ENCODE peak calls at places on chromosomes 7 and 10, in nine cellular contexts. O, U, J, F, I, S, Q, B and N are unnamed samples.

GRCh38 chr7:99562832-99563231 is 4.4 kb downstream of the ZNF655 start:
- DNase-seq in O (peak; percentile 88), U (no peak), J (peak; percentile 99), F (peak; percentile 25), I (no peak), S (no peak), Q (no peak), B (peak; percentile 52), N (no peak)

GRCh38 chr10:102540023-102540422 is 36.3 kb downstream of the SUFU start:
- DNase-seq in O (no peak), U (no peak), J (peak; percentile 34), F (no peak), I (no peak), S (no peak), Q (no peak), B (peak; percentile 6), N (no peak)

GRCh38 chr10:71965623-71966022 is 1.4 kb downstream of the CHST3 start:
- DNase-seq in O (no peak), U (no peak), J (no peak), F (no peak), I (no peak), S (no peak), Q (no peak), B (no peak), N (no peak)

GRCh38 chr10:83045731-83046130 is 1093.6 kb upstream of the GHITM start:
- DNase-seq in O (no peak), U (no peak), J (no peak), F (no peak), I (no peak), S (no peak), Q (no peak), B (no peak), N (no peak)

GRCh38 chr7:3217166-3217565 is 83.9 kb upstream of the SDK1 start:
- DNase-seq in O (no peak), U (no peak), J (peak; percentile 34), F (no peak), I (no peak), S (no peak), Q (peak; percentile 82), B (no peak), N (no peak)

GRCh38 chr10:11878776-11879175 is 55.6 kb downstream of the PROSER2 start:
- DNase-seq in O (no peak), U (no peak), J (no peak), F (no peak), I (no peak), S (no peak), Q (peak; percentile 64), B (no peak), N (no peak)

GRCh38 chr7:91239171-91239604 is 25.0 kb upstream of the FZD1 start:
- DNase-seq in O (no peak), U (peak; percentile 35), J (peak; percentile 82), F (no peak), I (no peak), S (no peak), Q (no peak), B (no peak), N (no peak)

GRCh38 chr10:123724747-123725146 is 58.6 kb downstream of the GPR26 start:
- DNase-seq in O (no peak), U (no peak), J (no peak), F (no peak), I (no peak), S (no peak), Q (no peak), B (no peak), N (no peak)

GRCh38 chr10:119644994-119645393 is 6.2 kb upstream of the BAG3 start:
- DNase-seq in O (no peak), U (peak; percentile 37), J (no peak), F (no peak), I (no peak), S (no peak), Q (no peak), B (no peak), N (no peak)

GRCh38 chr7:95473276-95473985 is 12.3 kb upstream of the ASB4 start:
- DNase-seq in O (no peak), U (no peak), J (no peak), F (no peak), I (no peak), S (no peak), Q (no peak), B (no peak), N (no peak)

GRCh38 chr10:124524991-124525653 is 63.5 kb downstream of the LHPP start:
- DNase-seq in O (peak; percentile 29), U (no peak), J (no peak), F (peak; percentile 38), I (peak; percentile 64), S (peak; percentile 11), Q (peak; percentile 69), B (peak; percentile 1), N (peak; percentile 92)

GRCh38 chr7:112286294-112287086 is 80.0 kb downstream of the ZNF277 start:
- DNase-seq in O (no peak), U (no peak), J (no peak), F (no peak), I (no peak), S (no peak), Q (no peak), B (no peak), N (no peak)

GRCh38 chr10:27319752-27320561 is 79.4 kb upstream of the ACBD5 start:
- DNase-seq in O (peak; percentile 27), U (no peak), J (peak; percentile 69), F (peak; percentile 49), I (peak; percentile 83), S (peak; percentile 38), Q (peak; percentile 86), B (peak; percentile 40), N (no peak)

GRCh38 chr7:130273863-130274262 is 7.2 kb downstream of the CPA2 start:
- DNase-seq in O (no peak), U (no peak), J (peak; percentile 59), F (no peak), I (no peak), S (no peak), Q (no peak), B (no peak), N (no peak)

GRCh38 chr7:37782166-37782565 is 66.2 kb upstream of the NME8 start:
- DNase-seq in O (no peak), U (no peak), J (no peak), F (no peak), I (no peak), S (no peak), Q (peak; percentile 44), B (no peak), N (no peak)

GRCh38 chr7:36633377-36633776 is 90.9 kb downstream of the AOAH start:
- DNase-seq in O (no peak), U (no peak), J (no peak), F (no peak), I (no peak), S (peak; percentile 55), Q (no peak), B (no peak), N (no peak)

GRCh38 chr10:16904619-16905018 is 87.4 kb upstream of the RSU1 start:
- DNase-seq in O (no peak), U (peak; percentile 94), J (peak; percentile 47), F (no peak), I (no peak), S (no peak), Q (no peak), B (no peak), N (no peak)